ENCODE peak calls at places on chromosomes 16 and 17, in five cellular contexts. One of them, this sample, is unnamed.

GRCh38 chr16:4411684-4412083 is 4.7 kb downstream of the CORO7 start:
- DNase-seq in OCI-LY7: no peak
- DNase-seq in cardiac muscle cell: no peak
- DNase-seq in neural progenitor cell: no peak
- DNase-seq in pancreas: no peak
- DNase-seq in this sample: peak; percentile 71

GRCh38 chr17:48328457-48328856 is 101.6 kb downstream of the SKAP1 start:
- DNase-seq in OCI-LY7: no peak
- DNase-seq in cardiac muscle cell: no peak
- DNase-seq in neural progenitor cell: no peak
- DNase-seq in pancreas: no peak
- DNase-seq in this sample: no peak

GRCh38 chr17:61387511-61388305 is 11.9 kb upstream of the TBX2 start:
- DNase-seq in OCI-LY7: no peak
- DNase-seq in cardiac muscle cell: no peak
- DNase-seq in neural progenitor cell: no peak
- DNase-seq in pancreas: no peak
- DNase-seq in this sample: no peak

GRCh38 chr16:5916711-5917191 is 819.2 kb upstream of the EEF2KMT start:
- DNase-seq in OCI-LY7: no peak
- DNase-seq in cardiac muscle cell: no peak
- DNase-seq in neural progenitor cell: peak; percentile 61
- DNase-seq in pancreas: no peak
- DNase-seq in this sample: no peak

GRCh38 chr17:66786101-66786500 is 48.8 kb upstream of the CACNG5 start:
- DNase-seq in OCI-LY7: peak; percentile 12
- DNase-seq in cardiac muscle cell: no peak
- DNase-seq in neural progenitor cell: no peak
- DNase-seq in pancreas: no peak
- DNase-seq in this sample: no peak

GRCh38 chr17:28405632-28406477 is at the start of gene SLC46A1:
- DNase-seq in OCI-LY7: no peak
- DNase-seq in cardiac muscle cell: peak; percentile 67
- DNase-seq in neural progenitor cell: peak; percentile 68
- DNase-seq in pancreas: peak; percentile 67
- DNase-seq in this sample: peak; percentile 78

GRCh38 chr16:49619811-49620157 is 236.1 kb downstream of the ZNF423 start:
- DNase-seq in OCI-LY7: no peak
- DNase-seq in cardiac muscle cell: no peak
- DNase-seq in neural progenitor cell: no peak
- DNase-seq in pancreas: no peak
- DNase-seq in this sample: no peak

GRCh38 chr17:45048795-45049563 is 2.5 kb downstream of the DCAKD start:
- DNase-seq in OCI-LY7: peak; percentile 19
- DNase-seq in cardiac muscle cell: no peak
- DNase-seq in neural progenitor cell: no peak
- DNase-seq in pancreas: no peak
- DNase-seq in this sample: no peak

GRCh38 chr17:59330314-59330942 is 1.0 kb upstream of the YPEL2 start:
- DNase-seq in OCI-LY7: no peak
- DNase-seq in cardiac muscle cell: peak; percentile 38
- DNase-seq in neural progenitor cell: peak; percentile 49
- DNase-seq in pancreas: peak; percentile 82
- DNase-seq in this sample: no peak

GRCh38 chr17:80696964-80697363 is 152.3 kb downstream of the RPTOR start:
- DNase-seq in OCI-LY7: no peak
- DNase-seq in cardiac muscle cell: no peak
- DNase-seq in neural progenitor cell: no peak
- DNase-seq in pancreas: no peak
- DNase-seq in this sample: no peak

GRCh38 chr16:81602377-81602776 is 157.8 kb downstream of the CMIP start:
- DNase-seq in OCI-LY7: no peak
- DNase-seq in cardiac muscle cell: no peak
- DNase-seq in neural progenitor cell: no peak
- DNase-seq in pancreas: no peak
- DNase-seq in this sample: no peak

GRCh38 chr16:23280483-23280967 is 21.6 kb upstream of the SCNN1B start:
- DNase-seq in OCI-LY7: no peak
- DNase-seq in cardiac muscle cell: no peak
- DNase-seq in neural progenitor cell: no peak
- DNase-seq in pancreas: no peak
- DNase-seq in this sample: no peak

GRCh38 chr17:38797091-38797490 is 2.3 kb downstream of the PIP4K2B start:
- DNase-seq in OCI-LY7: no peak
- DNase-seq in cardiac muscle cell: no peak
- DNase-seq in neural progenitor cell: no peak
- DNase-seq in pancreas: no peak
- DNase-seq in this sample: no peak

GRCh38 chr17:48054238-48055185 is 6.4 kb downstream of the NFE2L1 start:
- DNase-seq in OCI-LY7: no peak
- DNase-seq in cardiac muscle cell: peak; percentile 97
- DNase-seq in neural progenitor cell: peak; percentile 99
- DNase-seq in pancreas: peak; percentile 81
- DNase-seq in this sample: peak; percentile 92

GRCh38 chr17:45703806-45704205 is 80.3 kb upstream of the CRHR1 start:
- DNase-seq in OCI-LY7: no peak
- DNase-seq in cardiac muscle cell: no peak
- DNase-seq in neural progenitor cell: no peak
- DNase-seq in pancreas: no peak
- DNase-seq in this sample: no peak

GRCh38 chr17:7080445-7081041 is 492 bp upstream of the CLEC10A start:
- DNase-seq in OCI-LY7: no peak
- DNase-seq in cardiac muscle cell: no peak
- DNase-seq in neural progenitor cell: no peak
- DNase-seq in pancreas: no peak
- DNase-seq in this sample: peak; percentile 78

GRCh38 chr17:75474736-75475135 is 18.3 kb downstream of the TMEM94 start:
- DNase-seq in OCI-LY7: no peak
- DNase-seq in cardiac muscle cell: no peak
- DNase-seq in neural progenitor cell: no peak
- DNase-seq in pancreas: no peak
- DNase-seq in this sample: no peak

GRCh38 chr17:1040216-1040600 is 43.3 kb downstream of the TIMM22 start:
- DNase-seq in OCI-LY7: no peak
- DNase-seq in cardiac muscle cell: no peak
- DNase-seq in neural progenitor cell: no peak
- DNase-seq in pancreas: no peak
- DNase-seq in this sample: peak; percentile 18

GRCh38 chr17:17071531-17072360 is 29.5 kb downstream of the MPRIP start:
- DNase-seq in OCI-LY7: no peak
- DNase-seq in cardiac muscle cell: no peak
- DNase-seq in neural progenitor cell: no peak
- DNase-seq in pancreas: no peak
- DNase-seq in this sample: no peak

GRCh38 chr17:66115246-66115645 is 76.7 kb downstream of the CEP112 start:
- DNase-seq in OCI-LY7: no peak
- DNase-seq in cardiac muscle cell: no peak
- DNase-seq in neural progenitor cell: no peak
- DNase-seq in pancreas: no peak
- DNase-seq in this sample: no peak

GRCh38 chr17:77644181-77644972 is 314.1 kb upstream of the TNRC6C start:
- DNase-seq in OCI-LY7: no peak
- DNase-seq in cardiac muscle cell: no peak
- DNase-seq in neural progenitor cell: no peak
- DNase-seq in pancreas: no peak
- DNase-seq in this sample: no peak

GRCh38 chr17:59154335-59154720 is 658 bp downstream of the SKA2 start:
- DNase-seq in OCI-LY7: peak; percentile 61
- DNase-seq in cardiac muscle cell: peak; percentile 70
- DNase-seq in neural progenitor cell: peak; percentile 75
- DNase-seq in pancreas: peak; percentile 42
- DNase-seq in this sample: peak; percentile 28

DNA sequence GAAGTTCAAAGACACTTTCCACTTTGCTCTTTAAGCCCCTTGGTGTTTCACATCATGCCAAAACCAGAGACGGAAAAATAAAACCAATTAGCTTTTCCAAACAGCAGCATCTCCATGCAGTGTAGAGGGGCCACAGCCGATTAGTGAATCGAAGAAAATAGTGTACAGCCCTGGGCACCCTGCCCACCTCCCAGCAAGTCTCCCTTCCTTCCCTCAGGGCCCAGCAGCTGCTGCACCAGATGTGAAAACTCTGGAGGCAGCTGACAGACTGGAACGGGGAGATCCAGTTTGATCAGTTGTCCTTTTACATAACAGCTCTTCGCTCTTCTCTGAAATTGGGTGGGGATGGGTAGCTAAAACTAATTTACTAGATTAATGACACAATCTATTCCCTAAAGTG is 19.3 kb downstream of the TMEM11 start:
- DNase-seq in OCI-LY7: no peak
- DNase-seq in cardiac muscle cell: no peak
- DNase-seq in neural progenitor cell: no peak
- DNase-seq in pancreas: no peak
- DNase-seq in this sample: peak; percentile 80
- H3K27ac ChIP-seq in OCI-LY7: no peak overlapping the region
- H3K27ac ChIP-seq in cardiac muscle cell: no peak overlapping the region
- H3K27ac ChIP-seq in neural progenitor cell: no peak overlapping the region
- H3K27ac ChIP-seq in pancreas: no peak overlapping the region
- H3K27ac ChIP-seq in this sample: peak overlapping the region; percentile 66

DNA sequence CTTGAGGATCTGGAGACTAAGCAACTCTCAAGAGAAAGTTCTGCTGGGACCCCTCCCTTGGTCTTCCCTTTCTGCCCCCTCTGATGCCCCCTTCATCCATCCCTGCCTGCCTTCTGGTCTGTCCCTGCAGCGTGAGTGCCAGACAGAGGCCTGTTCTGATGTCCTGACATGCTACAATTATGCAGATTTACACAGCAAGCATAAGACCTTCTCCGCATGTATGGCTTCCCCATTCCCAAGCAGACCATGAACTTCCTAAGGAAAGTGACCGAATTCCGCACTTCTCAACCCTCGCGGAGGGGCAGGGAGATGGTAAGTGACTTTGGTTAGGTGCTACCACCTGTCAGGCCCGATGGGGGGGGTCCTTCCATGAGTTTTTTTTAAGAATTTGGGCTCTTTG is 150.1 kb upstream of the SDK2 start:
- DNase-seq in OCI-LY7: no peak
- DNase-seq in cardiac muscle cell: no peak
- DNase-seq in neural progenitor cell: no peak
- DNase-seq in pancreas: no peak
- DNase-seq in this sample: no peak
- TF ChIP-seq CTCF in OCI-LY7: no peak
- TF ChIP-seq CTCF in cardiac muscle cell: no peak
- TF ChIP-seq CTCF in neural progenitor cell: no peak
- TF ChIP-seq CTCF in pancreas: no peak
- TF ChIP-seq CTCF in this sample: no peak

GRCh38 chr17:20174588-20175265 is 165.6 kb downstream of the SPECC1 start:
- DNase-seq in OCI-LY7: no peak
- DNase-seq in cardiac muscle cell: no peak
- DNase-seq in neural progenitor cell: no peak
- DNase-seq in pancreas: no peak
- DNase-seq in this sample: no peak

GRCh38 chr17:20170085-20170484 is 160.9 kb downstream of the SPECC1 start:
- DNase-seq in OCI-LY7: no peak
- DNase-seq in cardiac muscle cell: no peak
- DNase-seq in neural progenitor cell: no peak
- DNase-seq in pancreas: no peak
- DNase-seq in this sample: no peak

GRCh38 chr17:20173091-20173490 is 163.9 kb downstream of the SPECC1 start:
- DNase-seq in OCI-LY7: no peak
- DNase-seq in cardiac muscle cell: peak; percentile 26
- DNase-seq in neural progenitor cell: no peak
- DNase-seq in pancreas: no peak
- DNase-seq in this sample: no peak

GRCh38 chr17:20171741-20172377 is 162.7 kb downstream of the SPECC1 start:
- DNase-seq in OCI-LY7: no peak
- DNase-seq in cardiac muscle cell: peak; percentile 49
- DNase-seq in neural progenitor cell: no peak
- DNase-seq in pancreas: no peak
- DNase-seq in this sample: no peak

DNA sequence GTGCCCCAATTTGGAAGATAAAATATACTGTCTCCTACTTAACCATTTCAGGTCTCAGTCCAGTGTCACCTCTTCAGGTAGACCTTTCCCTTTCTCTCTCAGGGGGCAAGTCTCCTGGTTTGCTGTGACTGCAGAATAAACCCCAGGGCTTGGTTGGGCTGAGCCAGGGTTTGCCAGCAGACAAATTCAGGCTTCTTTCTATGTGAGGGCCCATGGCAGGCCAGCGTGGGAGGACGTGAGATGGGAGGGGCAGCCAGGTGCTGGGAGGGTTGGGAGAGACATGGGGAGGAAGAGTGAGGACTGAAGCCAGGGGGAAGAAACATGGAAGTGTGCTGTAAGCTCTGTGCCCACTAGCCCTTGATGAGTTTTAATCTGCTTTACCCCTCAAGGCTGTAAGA is 163.2 kb downstream of the SPECC1 start:
- DNase-seq in OCI-LY7: no peak
- DNase-seq in cardiac muscle cell: no peak
- DNase-seq in neural progenitor cell: no peak
- DNase-seq in pancreas: no peak
- DNase-seq in this sample: no peak
- H3K9me3 ChIP-seq in OCI-LY7: no peaks in the 10 kb centered on the region
- H3K9me3 ChIP-seq in cardiac muscle cell: no peaks in the 10 kb centered on the region
- H3K9me3 ChIP-seq in neural progenitor cell: no peaks in the 10 kb centered on the region
- H3K9me3 ChIP-seq in pancreas: no peaks in the 10 kb centered on the region
- H3K9me3 ChIP-seq in this sample: no peaks in the 10 kb centered on the region

GRCh38 chr16:66911112-66911511 is 7.6 kb downstream of the CDH16 start:
- DNase-seq in OCI-LY7: no peak
- DNase-seq in cardiac muscle cell: no peak
- DNase-seq in neural progenitor cell: no peak
- DNase-seq in pancreas: no peak
- DNase-seq in this sample: peak; percentile 39

GRCh38 chr16:66911801-66912200 is 6.9 kb downstream of the CDH16 start:
- DNase-seq in OCI-LY7: no peak
- DNase-seq in cardiac muscle cell: no peak
- DNase-seq in neural progenitor cell: no peak
- DNase-seq in pancreas: no peak
- DNase-seq in this sample: no peak

GRCh38 chr16:66908762-66909559 is 9.7 kb downstream of the CDH16 start:
- DNase-seq in OCI-LY7: no peak
- DNase-seq in cardiac muscle cell: no peak
- DNase-seq in neural progenitor cell: no peak
- DNase-seq in pancreas: no peak
- DNase-seq in this sample: no peak

GRCh38 chr16:66908116-66908515 is 10.6 kb downstream of the CDH16 start:
- DNase-seq in OCI-LY7: no peak
- DNase-seq in cardiac muscle cell: no peak
- DNase-seq in neural progenitor cell: no peak
- DNase-seq in pancreas: no peak
- DNase-seq in this sample: no peak

DNA sequence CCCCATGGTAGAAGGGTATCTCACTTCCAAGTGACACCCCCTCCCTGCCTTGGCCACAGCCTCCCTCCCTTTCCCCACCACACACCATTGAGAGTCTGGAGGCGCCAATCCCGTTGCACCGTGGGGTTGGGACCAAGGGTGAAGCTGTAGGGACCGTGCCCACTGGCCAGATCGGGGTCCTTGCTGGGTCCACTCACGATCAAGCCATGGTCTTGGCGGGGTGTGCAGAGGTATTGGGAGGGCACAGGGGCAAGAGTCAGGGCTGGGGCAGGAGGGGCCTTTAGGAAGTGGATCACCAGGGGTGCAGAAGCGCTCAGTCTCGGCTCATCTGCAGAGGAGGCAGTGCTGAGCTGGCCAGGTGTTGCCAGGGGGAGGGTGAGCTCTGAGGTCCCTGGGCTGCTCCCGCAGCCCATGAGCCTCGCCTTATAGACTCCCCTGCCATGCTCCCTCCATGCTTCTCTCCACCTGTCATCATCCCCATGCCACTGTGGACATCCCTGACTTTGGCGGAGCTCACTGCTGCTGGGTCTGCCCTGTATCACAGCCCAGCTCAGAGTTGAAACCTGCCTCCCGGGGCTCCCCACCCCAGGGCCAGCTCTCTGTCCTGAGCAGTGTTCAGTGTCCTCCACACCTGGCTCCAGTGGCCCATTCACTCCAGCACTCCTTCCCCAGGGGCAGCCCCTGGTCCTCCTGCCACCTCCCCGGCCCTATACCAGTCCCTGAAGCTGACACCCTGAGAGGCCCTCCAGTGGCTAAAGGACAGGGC is 8.3 kb downstream of the CDH16 start:
- DNase-seq in OCI-LY7: no peak
- DNase-seq in cardiac muscle cell: no peak
- DNase-seq in neural progenitor cell: no peak
- DNase-seq in pancreas: no peak
- DNase-seq in this sample: no peak
- H3K27ac ChIP-seq in OCI-LY7: no peak overlapping the region
- H3K27ac ChIP-seq in cardiac muscle cell: no peak overlapping the region
- H3K27ac ChIP-seq in neural progenitor cell: no peak overlapping the region
- H3K27ac ChIP-seq in pancreas: no peak overlapping the region
- H3K27ac ChIP-seq in this sample: no peak overlapping the region

This sample was measured in psoas muscle.